ENCODE peak calls at places on chromosomes 13 and 19, in eight cellular contexts. G, H, L, Z, U, X, D and N are unnamed samples.

GRCh38 chr19:18477042-18477760 is 39.3 kb upstream of the ISYNA1 start:
- DNase-seq in L (no peak), G (no peak), X (no peak), H (peak; percentile 61), U (no peak), Z (peak; percentile 57), D (no peak), N (peak; percentile 57)

GRCh38 chr13:106815545-106815944 is 247.6 kb upstream of the ARGLU1 start:
- DNase-seq in D (no peak), Z (no peak), L (no peak), H (peak; percentile 48), U (no peak), G (no peak), X (no peak), N (no peak)

GRCh38 chr19:58498316-58499020 is 13.3 kb downstream of the SLC27A5 start:
- DNase-seq in H (no peak), Z (no peak), L (no peak), G (no peak), D (no peak), U (no peak), X (no peak), N (peak; percentile 57)

GRCh38 chr19:18408053-18408476 is 10.6 kb upstream of the LRRC25 start:
- DNase-seq in L (peak; percentile 50), D (no peak), X (no peak), G (no peak), Z (no peak), U (peak; percentile 62), H (peak; percentile 81), N (peak; percentile 67)

GRCh38 chr13:78876915-78877549 is 218.1 kb upstream of the OBI1 start:
- DNase-seq in X (no peak), G (no peak), U (no peak), H (no peak), Z (no peak), D (no peak), L (no peak), N (no peak)

GRCh38 chr13:92197669-92198068 is 799.2 kb downstream of the GPC5 start:
- DNase-seq in Z (no peak), D (peak; percentile 63), G (no peak), X (peak; percentile 19), U (no peak), H (no peak), L (no peak), N (no peak)

GRCh38 chr13:100483836-100484381 is 104.7 kb downstream of the GGACT start:
- DNase-seq in D (no peak), G (peak; percentile 57), X (no peak), U (no peak), L (no peak), Z (no peak), H (no peak), N (no peak)

GRCh38 chr19:49613374-49613773 is 22.4 kb downstream of the PRR12 start:
- DNase-seq in U (no peak), Z (peak; percentile 56), X (no peak), G (peak; percentile 53), D (peak; percentile 55), H (no peak), L (no peak), N (peak; percentile 87)

GRCh38 chr13:42001580-42001979 is 40.7 kb upstream of the VWA8 start:
- DNase-seq in D (peak; percentile 67), Z (peak; percentile 93), G (no peak), H (peak; percentile 28), U (no peak), X (peak; percentile 93), L (no peak), N (peak; percentile 95)

GRCh38 chr13:44243198-44243852 is 130.3 kb upstream of the SERP2 start:
- DNase-seq in U (peak; percentile 28), Z (peak; percentile 73), X (peak; percentile 74), D (peak; percentile 87), H (peak; percentile 81), L (peak; percentile 88), G (peak; percentile 92), N (peak; percentile 23)

GRCh38 chr19:6100284-6100915 is 9.9 kb downstream of the RFX2 start:
- DNase-seq in D (no peak), H (peak; percentile 5), U (no peak), X (no peak), Z (no peak), G (peak; percentile 74), L (no peak), N (no peak)

GRCh38 chr19:49073514-49074378 is 1.2 kb upstream of the KCNA7 start:
- DNase-seq in X (no peak), D (no peak), G (no peak), U (peak; percentile 50), H (peak; percentile 67), L (peak; percentile 34), Z (peak; percentile 45), N (peak; percentile 93)

GRCh38 chr13:32045963-32046785 is 14.6 kb downstream of the FRY start:
- DNase-seq in G (peak; percentile 21), Z (peak; percentile 53), X (peak; percentile 56), L (peak; percentile 29), U (no peak), H (peak; percentile 31), D (peak; percentile 67), N (no peak)

GRCh38 chr13:97068146-97068545 is 73.9 kb upstream of the OXGR1 start:
- DNase-seq in U (no peak), G (peak; percentile 8), D (peak; percentile 6), X (peak; percentile 6), L (no peak), H (peak; percentile 9), Z (no peak), N (no peak)

GRCh38 chr19:46372901-46373572 is 26.1 kb downstream of the PPP5C start:
- DNase-seq in G (peak; percentile 30), X (no peak), H (peak; percentile 74), U (no peak), D (no peak), Z (peak; percentile 79), L (no peak), N (no peak)

GRCh38 chr19:33273065-33273736 is 29.1 kb downstream of the CEBPA start:
- DNase-seq in Z (no peak), D (no peak), U (no peak), G (no peak), H (no peak), L (no peak), X (no peak), N (no peak)

GRCh38 chr13:110869805-110870706 is 44.8 kb downstream of the ANKRD10 start:
- DNase-seq in X (peak; percentile 100), Z (peak; percentile 100), L (no peak), H (peak; percentile 82), D (peak; percentile 100), U (peak; percentile 58), G (peak; percentile 99), N (peak; percentile 99)

GRCh38 chr13:25752957-25753540 is 298.8 kb downstream of the SHISA2 start:
- DNase-seq in U (no peak), D (peak; percentile 96), H (no peak), G (peak; percentile 43), L (peak; percentile 63), Z (peak; percentile 80), X (peak; percentile 36), N (peak; percentile 93)

GRCh38 chr13:90867336-90867683 is 480.2 kb upstream of the MIR17HG start:
- DNase-seq in D (peak; percentile 71), Z (peak; percentile 86), H (peak; percentile 91), L (peak; percentile 48), G (peak; percentile 36), X (peak; percentile 27), U (peak; percentile 37), N (peak; percentile 79)

GRCh38 chr19:294341-294818 is 3.2 kb upstream of the PLPP2 start:
- DNase-seq in D (no peak), Z (peak; percentile 57), G (no peak), U (peak; percentile 47), X (peak; percentile 8), L (no peak), H (no peak), N (peak; percentile 93)

GRCh38 chr19:294819-295686 is 3.9 kb upstream of the PLPP2 start:
- DNase-seq in D (no peak), U (peak; percentile 65), G (no peak), H (peak; percentile 81), Z (peak; percentile 70), L (peak; percentile 17), X (peak; percentile 12), N (peak; percentile 98)

GRCh38 chr19:292281-292884 is 1.2 kb upstream of the PLPP2 start:
- DNase-seq in L (no peak), X (no peak), Z (no peak), D (no peak), U (peak; percentile 42), G (no peak), H (no peak), N (peak; percentile 80)

GRCh38 chr19:292951-293350 is 1.7 kb upstream of the PLPP2 start:
- DNase-seq in D (no peak), U (peak; percentile 30), G (no peak), L (no peak), Z (no peak), X (no peak), H (no peak), N (peak; percentile 85)

GRCh38 chr19:293436-294110 is 2.4 kb upstream of the PLPP2 start:
- DNase-seq in G (no peak), L (no peak), Z (no peak), H (no peak), X (no peak), D (no peak), U (peak; percentile 25), N (peak; percentile 85)
- H3K27me3 ChIP-seq in G (peaks cover 16% of the 10 kb centered on the region), L (no peaks in the 10 kb centered on the region), Z (peaks cover 17% of the 10 kb centered on the region), H (peaks cover 12% of the 10 kb centered on the region), X (peaks cover 51% of the 10 kb centered on the region), D (peaks cover 31% of the 10 kb centered on the region), U (no peaks in the 10 kb centered on the region), N (peaks cover 47% of the 10 kb centered on the region)

GRCh38 chr19:2167896-2168618 is 4.3 kb downstream of the DOT1L start:
- DNase-seq in D (peak; percentile 47), X (peak; percentile 44), Z (peak; percentile 74), U (no peak), L (no peak), H (no peak), G (peak; percentile 60), N (peak; percentile 92)
- H4K20me1 ChIP-seq in D (no peaks in the 10 kb centered on the region), X (peaks cover 77% of the 10 kb centered on the region), Z (no peaks in the 10 kb centered on the region), U (peaks cover 51% of the 10 kb centered on the region), L (peaks cover 78% of the 10 kb centered on the region), H (peaks cover 58% of the 10 kb centered on the region), G (no peaks in the 10 kb centered on the region), N (peaks cover 47% of the 10 kb centered on the region)

GRCh38 chr13:28492527-28493367 is 2.2 kb downstream of the FLT1 start:
- DNase-seq in X (no peak), Z (no peak), D (no peak), U (no peak), L (peak; percentile 62), H (peak; percentile 63), G (no peak), N (no peak)
- H3K27me3 ChIP-seq in X (peaks cover 22% of the 10 kb centered on the region), Z (no peaks in the 10 kb centered on the region), D (peaks cover 62% of the 10 kb centered on the region), U (peaks cover 87% of the 10 kb centered on the region), L (peaks cover 5% of the 10 kb centered on the region), H (peaks cover 32% of the 10 kb centered on the region), G (no peaks in the 10 kb centered on the region), N (peaks cover 89% of the 10 kb centered on the region)

DNA sequence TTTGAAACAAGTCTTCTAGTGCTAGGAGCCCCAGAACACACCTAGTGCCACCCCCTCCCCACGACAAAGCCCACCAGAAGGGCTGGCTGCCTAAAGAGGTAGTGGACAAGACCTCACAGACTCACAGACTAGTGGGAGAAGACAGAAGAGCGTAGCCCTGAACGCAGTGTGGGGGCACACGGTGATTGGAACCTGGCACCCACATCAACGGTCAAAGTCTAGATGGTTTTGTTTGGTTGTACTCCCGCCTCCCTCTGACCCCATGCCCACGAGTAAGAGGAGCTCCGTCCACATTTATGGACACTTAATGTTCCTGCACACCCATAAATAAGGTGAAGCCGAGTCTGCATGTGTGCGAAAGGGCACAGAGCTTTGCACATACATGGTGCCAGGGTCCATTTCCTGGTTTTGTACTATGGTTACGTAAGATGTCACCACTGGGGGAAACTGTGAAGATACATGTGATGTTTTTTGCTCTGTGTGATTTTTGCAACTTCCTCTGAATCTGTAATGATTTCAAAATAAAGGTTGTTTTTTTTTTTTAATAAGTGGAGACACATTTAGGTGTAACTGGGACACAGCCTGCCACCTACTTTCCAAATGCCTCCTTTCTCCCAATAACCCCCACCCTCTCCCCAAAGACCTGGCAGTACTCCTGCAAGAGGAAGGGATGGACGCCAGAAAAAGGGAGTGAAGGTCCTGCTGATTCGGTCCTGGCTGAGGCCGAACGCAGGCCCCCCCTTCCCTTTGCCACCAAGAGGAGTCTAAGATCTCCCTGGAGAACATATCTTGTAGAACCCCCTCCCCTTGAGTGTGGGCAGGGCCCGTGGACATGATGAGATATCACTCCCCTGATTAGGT is 72.8 kb downstream of the GNG7 start:
- DNase-seq in U (no peak), H (no peak), X (no peak), G (no peak), L (no peak), D (no peak), Z (no peak), N (peak; percentile 51)
- H4K20me1 ChIP-seq in U (no peaks in the 10 kb centered on the region), H (no peaks in the 10 kb centered on the region), X (peaks cover 3% of the 10 kb centered on the region), G (no peaks in the 10 kb centered on the region), L (no peaks in the 10 kb centered on the region), D (no peaks in the 10 kb centered on the region), Z (no peaks in the 10 kb centered on the region), N (no peaks in the 10 kb centered on the region)